ENCODE peak calls at places on chromosome 2, in eight cellular contexts. Q, S, B, C, G, X, A and K are unnamed samples.

GRCh38 chr2:75716406-75716805 is 5.7 kb upstream of the GCFC2 start:
- DNase-seq in Q (no peak), S (no peak), B (no peak), C (no peak), G (no peak), X (no peak), A (no peak), K (no peak)

GRCh38 chr2:200860092-200860795 is 4.2 kb downstream of the CLK1 start:
- DNase-seq in Q (peak), S (no peak), B (no peak), C (no peak), G (no peak), X (no peak), A (no peak), K (no peak)

GRCh38 chr2:207156451-207157161 is 9.1 kb downstream of the KLF7 start:
- DNase-seq in Q (no peak), S (no peak), B (no peak), C (no peak), G (no peak), X (peak), A (no peak), K (no peak)

GRCh38 chr2:8623958-8624591 is 57.8 kb upstream of the ID2 start:
- DNase-seq in Q (peak), S (no peak), B (no peak), C (no peak), G (no peak), X (no peak), A (no peak), K (no peak)

GRCh38 chr2:200156140-200156858 is 150.2 kb upstream of the SPATS2L start:
- DNase-seq in Q (peak), S (peak), B (no peak), C (no peak), G (no peak), X (peak), A (peak), K (no peak)

GRCh38 chr2:10043256-10043905 is at the start of gene KLF11:
- DNase-seq in Q (peak), S (peak), B (peak), C (peak), G (peak), X (peak), A (peak), K (peak)

GRCh38 chr2:166862582-166863132 is 25.6 kb upstream of the XIRP2 start:
- DNase-seq in Q (no peak), S (no peak), B (no peak), C (no peak), G (no peak), X (no peak), A (no peak), K (no peak)

GRCh38 chr2:40169430-40169829 is 282.5 kb downstream of the SLC8A1 start:
- DNase-seq in Q (no peak), S (no peak), B (no peak), C (no peak), G (no peak), X (peak), A (peak), K (no peak)

GRCh38 chr2:12201369-12201768 is 454.9 kb downstream of the LPIN1 start:
- DNase-seq in Q (peak), S (no peak), B (no peak), C (no peak), G (no peak), X (no peak), A (no peak), K (no peak)

GRCh38 chr2:149572102-149572953 is 15.2 kb downstream of the MMADHC start:
- DNase-seq in Q (no peak), S (no peak), B (no peak), C (no peak), G (no peak), X (no peak), A (no peak), K (no peak)

GRCh38 chr2:120748310-120748709 is 12.6 kb downstream of the GLI2 start:
- DNase-seq in Q (no peak), S (no peak), B (no peak), C (no peak), G (no peak), X (no peak), A (no peak), K (no peak)

GRCh38 chr2:33670392-33670937 is 71.4 kb upstream of the FAM98A start:
- DNase-seq in Q (no peak), S (no peak), B (no peak), C (no peak), G (no peak), X (no peak), A (no peak), K (no peak)

GRCh38 chr2:138841459-138841858 is 61.3 kb upstream of the NXPH2 start:
- DNase-seq in Q (no peak), S (no peak), B (no peak), C (no peak), G (no peak), X (no peak), A (no peak), K (no peak)

GRCh38 chr2:216540920-216541319 is 42.3 kb downstream of the RPL37A start:
- DNase-seq in Q (no peak), S (no peak), B (no peak), C (no peak), G (no peak), X (no peak), A (no peak), K (no peak)

GRCh38 chr2:96116424-96116878 is at the start of gene ADRA2B:
- DNase-seq in Q (peak), S (peak), B (peak), C (peak), G (peak), X (peak), A (no peak), K (peak)

GRCh38 chr2:10915236-10915635 is 3.5 kb downstream of the KCNF1 start:
- DNase-seq in Q (no peak), S (no peak), B (no peak), C (no peak), G (no peak), X (no peak), A (no peak), K (no peak)

GRCh38 chr2:179536185-179536584 is 271.6 kb upstream of the SESTD1 start:
- DNase-seq in Q (no peak), S (no peak), B (no peak), C (no peak), G (no peak), X (no peak), A (peak), K (no peak)

GRCh38 chr2:65017335-65017734 is 28.1 kb downstream of the SLC1A4 start:
- DNase-seq in Q (no peak), S (no peak), B (no peak), C (peak), G (peak), X (no peak), A (no peak), K (peak)

GRCh38 chr2:30465171-30465545 is 18.1 kb downstream of the LCLAT1 start:
- DNase-seq in Q (no peak), S (no peak), B (no peak), C (no peak), G (no peak), X (no peak), A (no peak), K (no peak)

GRCh38 chr2:54579682-54580349 is 123.7 kb downstream of the SPTBN1 start:
- DNase-seq in Q (peak), S (peak), B (peak), C (no peak), G (no peak), X (no peak), A (no peak), K (peak)

GRCh38 chr2:55419236-55419513 is 481 bp downstream of the CCDC88A start:
- DNase-seq in Q (peak), S (peak), B (no peak), C (no peak), G (peak), X (peak), A (peak), K (peak)

GRCh38 chr2:10433948-10434884 is 13.9 kb downstream of the ODC1 start:
- DNase-seq in Q (no peak), S (no peak), B (no peak), C (no peak), G (no peak), X (no peak), A (no peak), K (no peak)

GRCh38 chr2:175707322-175707721 is 294.7 kb downstream of the LNPK start:
- DNase-seq in Q (no peak), S (no peak), B (no peak), C (no peak), G (no peak), X (no peak), A (no peak), K (no peak)

GRCh38 chr2:208265371-208265806 is 666 bp upstream of the PIKFYVE start:
- DNase-seq in Q (peak), S (no peak), B (peak), C (peak), G (no peak), X (no peak), A (peak), K (peak)

GRCh38 chr2:47031909-47032668 is 116.5 kb upstream of the MCFD2 start:
- DNase-seq in Q (no peak), S (no peak), B (no peak), C (no peak), G (no peak), X (no peak), A (no peak), K (no peak)

GRCh38 chr2:227826019-227826521 is 12.4 kb downstream of the CCL20 start:
- DNase-seq in Q (no peak), S (no peak), B (no peak), C (no peak), G (no peak), X (no peak), A (no peak), K (no peak)

GRCh38 chr2:24592436-24593100 is 101.5 kb downstream of the NCOA1 start:
- DNase-seq in Q (no peak), S (no peak), B (no peak), C (no peak), G (no peak), X (no peak), A (no peak), K (no peak)

GRCh38 chr2:26399781-26400376 is 1.8 kb upstream of the DRC1 start:
- DNase-seq in Q (no peak), S (no peak), B (no peak), C (no peak), G (no peak), X (no peak), A (no peak), K (no peak)

DNA sequence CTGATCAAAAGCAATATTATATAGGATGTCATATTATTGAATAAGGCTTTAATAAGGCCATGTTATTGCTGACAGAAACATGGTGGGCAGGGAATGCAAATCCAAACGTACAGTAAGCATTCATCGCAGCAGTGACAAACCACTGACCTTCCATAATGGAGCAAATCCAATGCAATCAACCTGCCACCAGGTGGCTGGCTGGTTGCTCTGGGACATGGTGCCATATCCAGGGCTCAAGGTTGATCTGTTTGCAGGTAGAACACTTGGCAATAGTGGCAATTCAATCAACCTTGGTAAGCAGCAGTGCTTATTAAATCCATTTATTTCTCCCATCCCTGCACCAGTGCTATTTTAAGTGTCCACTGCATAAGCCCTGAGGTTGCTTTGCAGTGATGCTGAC is 75.4 kb downstream of the CERKL start:
- DNase-seq in Q (peak), S (peak), B (no peak), C (no peak), G (no peak), X (no peak), A (no peak), K (no peak)
- TF ChIP-seq CTCF in Q (peak), S (peak), B (no peak), C (no peak), G (no peak), X (peak), A (no peak), K (no peak)

GRCh38 chr2:183070942-183071844 is 7.4 kb upstream of the DUSP19 start:
- DNase-seq in Q (peak), S (peak), B (no peak), C (peak), G (peak), X (peak), A (peak), K (no peak)
- TF ChIP-seq CTCF in Q (peak), S (no peak), B (no peak), C (peak), G (peak), X (peak), A (peak), K (peak)

GRCh38 chr2:198374375-198375072 is 570.1 kb downstream of the PLCL1 start:
- DNase-seq in Q (peak), S (peak), B (no peak), C (peak), G (no peak), X (peak), A (peak), K (peak)
- TF ChIP-seq CTCF in Q (peak), S (peak), B (peak), C (peak), G (peak), X (peak), A (peak), K (peak)

DNA sequence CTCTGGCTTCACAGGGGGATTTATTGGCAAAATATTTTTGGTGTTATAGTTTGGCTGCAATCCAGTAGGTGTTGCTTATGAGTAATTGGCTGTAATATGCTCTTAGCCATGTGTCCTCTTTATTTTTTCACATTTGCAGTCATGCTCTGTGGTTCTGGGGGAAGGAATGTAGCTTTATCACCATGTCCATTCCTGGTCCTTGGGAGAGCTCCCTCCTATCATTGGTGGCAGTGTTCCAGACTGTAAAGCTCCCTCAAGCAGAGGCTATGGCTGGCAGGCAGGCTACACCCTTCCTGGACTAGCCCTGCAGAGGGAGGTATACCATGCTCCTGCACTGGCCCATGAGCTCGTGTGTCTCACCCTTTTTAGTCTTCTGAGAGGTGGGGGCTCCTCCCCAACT is 120.0 kb upstream of the FSIP2 start:
- DNase-seq in Q (no peak), S (no peak), B (no peak), C (peak), G (no peak), X (peak), A (no peak), K (no peak)
- TF ChIP-seq CTCF in Q (no peak), S (no peak), B (no peak), C (no peak), G (no peak), X (no peak), A (no peak), K (no peak)